ENCODE peak calls at places on chromosomes 12 and 14, in ten cellular contexts. S is aorta; E is A549; B is heart left ventricle; F is gastrocnemius medialis; K is CD8-positive, alpha-beta T cell; V is K562; P is left lung; A is HCT116; Y is right cardiac atrium. U is an unnamed sample.

GRCh38 chr14:71242237-71242748 is 335.0 kb downstream of the PCNX1 start:
- ATAC-seq in S (peak; percentile 76), E (no peak), B (peak; percentile 96), F (peak; percentile 45), K (no peak), V (no peak), P (peak; percentile 48), A (no peak), Y (peak; percentile 91), U (no peak)

GRCh38 chr12:113914806-113915205 is 51.3 kb downstream of the RBM19 start:
- ATAC-seq in S (no peak), E (no peak), B (no peak), F (no peak), K (no peak), V (no peak), P (no peak), A (no peak), Y (no peak), U (no peak)

GRCh38 chr14:104531421-104532190 is 48.0 kb upstream of the C14orf180 start:
- ATAC-seq in S (no peak), E (no peak), B (peak; percentile 80), F (no peak), K (no peak), V (no peak), P (no peak), A (no peak), Y (no peak), U (no peak)

GRCh38 chr12:24919346-24920001 is 29.4 kb downstream of the BCAT1 start:
- ATAC-seq in S (no peak), E (no peak), B (no peak), F (no peak), K (no peak), V (no peak), P (no peak), A (no peak), Y (no peak), U (no peak)

GRCh38 chr12:76984566-76984965 is 80.8 kb downstream of the E2F7 start:
- ATAC-seq in S (no peak), E (no peak), B (no peak), F (no peak), K (no peak), V (no peak), P (no peak), A (no peak), Y (no peak), U (no peak)

GRCh38 chr14:63787995-63788946 is 60.4 kb upstream of the SGPP1 start:
- ATAC-seq in S (peak; percentile 36), E (peak; percentile 24), B (peak; percentile 26), F (no peak), K (no peak), V (no peak), P (no peak), A (no peak), Y (peak; percentile 14), U (no peak)

GRCh38 chr14:75283884-75284563 is 5.4 kb downstream of the FOS start:
- ATAC-seq in S (peak; percentile 29), E (peak; percentile 49), B (no peak), F (no peak), K (peak; percentile 19), V (peak; percentile 85), P (peak; percentile 10), A (no peak), Y (peak; percentile 34), U (peak; percentile 23)

GRCh38 chr12:63991036-63991547 is 146.6 kb downstream of the SRGAP1 start:
- ATAC-seq in S (no peak), E (no peak), B (no peak), F (no peak), K (no peak), V (no peak), P (no peak), A (no peak), Y (no peak), U (no peak)

GRCh38 chr12:68745376-68745903 is 536 bp upstream of the SLC35E3 start:
- ATAC-seq in S (no peak), E (no peak), B (no peak), F (no peak), K (peak; percentile 5), V (peak; percentile 5), P (no peak), A (no peak), Y (peak; percentile 2), U (peak; percentile 4)

DNA sequence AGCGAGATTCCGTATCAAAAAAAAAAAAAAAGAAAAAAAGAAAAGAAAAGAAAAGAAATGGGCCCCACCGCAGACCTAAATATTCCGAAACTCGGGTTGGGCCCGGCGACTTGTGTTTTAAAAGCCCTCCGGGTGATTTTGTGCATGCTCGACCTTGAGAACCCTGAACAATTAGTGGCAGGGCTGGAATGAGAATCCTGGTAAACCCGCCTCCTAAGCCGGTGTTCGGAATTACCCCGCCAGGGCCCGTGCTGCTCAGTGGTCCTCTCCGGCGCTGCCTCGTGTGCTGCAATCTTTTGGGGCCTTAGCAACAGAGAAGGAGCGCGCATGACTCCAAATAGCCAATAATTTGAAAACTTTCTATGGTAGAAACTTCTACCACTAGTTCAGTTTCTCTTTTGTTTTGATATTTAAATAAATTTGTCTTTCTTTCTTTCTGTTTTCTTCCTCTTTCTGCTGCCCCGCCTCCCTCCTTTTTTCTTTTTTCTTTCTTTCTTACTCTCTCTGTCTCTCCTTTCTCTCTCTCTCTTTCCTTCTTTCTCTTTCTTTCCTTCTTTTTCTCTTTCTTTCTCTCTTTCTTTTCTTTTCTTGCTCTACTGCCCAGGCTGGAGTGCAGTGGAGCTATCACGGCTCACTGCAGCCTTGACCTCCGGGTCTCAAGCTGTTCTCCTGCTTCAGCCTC is 1.5 kb upstream of the GALNT6 start:
- ATAC-seq in S (no peak), E (no peak), B (no peak), F (no peak), K (peak; percentile 10), V (no peak), P (no peak), A (peak; percentile 31), Y (no peak), U (no peak)
- H3K27ac ChIP-seq in S (no peak overlapping the region), E (no peak overlapping the region), B (no peak overlapping the region), F (no peak overlapping the region), K (no peak overlapping the region), V (no peak overlapping the region), P (peak overlapping the region; percentile 25), A (no peak overlapping the region), Y (no peak overlapping the region), U (no peak overlapping the region)

GRCh38 chr14:22839159-22839779 is 2.9 kb downstream of the MMP14 start:
- ATAC-seq in S (no peak), E (no peak), B (no peak), F (peak; percentile 8), K (no peak), V (no peak), P (no peak), A (no peak), Y (no peak), U (peak; percentile 51)

GRCh38 chr14:22836301-22837058 is at the start of gene MMP14:
- ATAC-seq in S (peak; percentile 90), E (no peak), B (peak; percentile 82), F (peak; percentile 43), K (no peak), V (no peak), P (peak; percentile 81), A (peak; percentile 64), Y (peak; percentile 87), U (peak; percentile 75)

GRCh38 chr14:22837059-22837749 is 819 bp downstream of the MMP14 start:
- ATAC-seq in S (peak; percentile 66), E (no peak), B (peak; percentile 79), F (no peak), K (no peak), V (no peak), P (peak; percentile 66), A (peak; percentile 62), Y (peak; percentile 80), U (peak; percentile 35)

GRCh38 chr14:22838631-22839041 is 2.3 kb downstream of the MMP14 start:
- ATAC-seq in S (peak; percentile 12), E (no peak), B (peak; percentile 15), F (no peak), K (no peak), V (peak; percentile 12), P (peak; percentile 34), A (no peak), Y (peak; percentile 11), U (peak; percentile 18)

DNA sequence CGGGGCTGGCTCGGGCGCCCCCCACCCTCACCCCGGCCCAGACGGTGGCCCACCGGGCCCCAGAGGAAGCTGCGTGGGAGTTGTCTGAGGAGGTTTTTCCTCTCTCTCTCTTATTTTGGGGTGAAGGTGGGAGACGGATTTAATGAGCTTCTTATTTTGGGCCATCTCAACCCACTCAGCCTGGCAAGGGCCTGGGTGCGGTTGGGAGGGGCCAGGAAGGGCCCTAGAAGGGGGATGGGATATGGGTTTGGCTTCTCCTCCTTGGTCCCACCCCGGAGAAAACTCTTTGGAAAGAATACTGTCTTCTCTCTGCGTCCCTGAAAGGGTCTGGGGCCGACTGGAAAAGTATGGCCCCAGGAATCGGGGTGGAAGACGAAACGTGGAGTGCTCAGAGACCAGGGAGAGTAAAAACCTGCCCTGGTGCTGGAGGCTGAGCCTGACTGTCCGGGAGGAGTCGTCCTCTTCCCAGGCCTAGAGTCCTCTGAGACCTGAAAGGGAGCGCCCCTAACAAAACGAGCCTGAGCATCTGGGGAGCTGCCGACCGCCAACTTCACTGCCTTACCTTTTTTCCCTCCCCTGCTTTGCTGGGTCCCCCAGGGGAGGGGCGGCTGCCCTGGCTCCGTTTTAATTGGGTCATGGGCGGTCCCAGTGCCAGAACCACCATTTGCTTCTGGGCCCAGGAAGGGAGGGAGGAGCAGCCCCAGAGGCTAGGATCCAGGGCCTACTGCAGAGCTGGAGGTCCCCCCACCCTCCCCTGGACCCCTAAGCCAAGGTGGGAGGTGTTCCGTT is 1.6 kb downstream of the MMP14 start:
- ATAC-seq in S (peak; percentile 67), E (no peak), B (peak; percentile 53), F (peak; percentile 39), K (no peak), V (no peak), P (peak; percentile 69), A (peak; percentile 15), Y (peak; percentile 62), U (peak; percentile 78)
- H3K27ac ChIP-seq in S (peak overlapping the region; percentile 99), E (peak overlapping the region; percentile 38), B (peak overlapping the region; percentile 81), F (peak overlapping the region; percentile 84), K (no peak overlapping the region), V (no peak overlapping the region), P (peak overlapping the region; percentile 85), A (peak overlapping the region; percentile 48), Y (peak overlapping the region; percentile 77), U (peak overlapping the region; percentile 96)

DNA sequence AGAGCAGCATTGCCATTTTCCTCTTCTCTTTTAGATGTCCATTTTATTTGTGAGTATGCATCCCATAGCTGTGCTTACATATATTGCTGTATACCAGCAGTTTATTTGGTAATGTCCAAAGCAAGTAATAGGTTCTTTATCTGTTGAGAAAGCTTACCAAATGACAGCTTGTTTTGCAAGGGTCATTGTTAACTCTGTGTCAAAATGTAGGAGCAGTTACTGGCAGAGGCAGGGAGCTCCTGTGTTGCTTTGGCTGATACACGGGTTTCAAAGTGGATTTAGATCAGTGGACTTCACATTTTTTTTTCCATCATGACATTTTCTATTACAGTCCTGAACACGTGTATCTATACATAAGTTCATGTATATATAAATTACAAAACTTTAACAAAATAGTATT is 38.1 kb upstream of the LRTM2 start:
- ATAC-seq in S (no peak), E (no peak), B (no peak), F (no peak), K (no peak), V (no peak), P (no peak), A (no peak), Y (no peak), U (no peak)
- H3K27ac ChIP-seq in S (no peak overlapping the region), E (no peak overlapping the region), B (no peak overlapping the region), F (no peak overlapping the region), K (no peak overlapping the region), V (no peak overlapping the region), P (peak overlapping the region; percentile 4), A (no peak overlapping the region), Y (no peak overlapping the region), U (no peak overlapping the region)

DNA sequence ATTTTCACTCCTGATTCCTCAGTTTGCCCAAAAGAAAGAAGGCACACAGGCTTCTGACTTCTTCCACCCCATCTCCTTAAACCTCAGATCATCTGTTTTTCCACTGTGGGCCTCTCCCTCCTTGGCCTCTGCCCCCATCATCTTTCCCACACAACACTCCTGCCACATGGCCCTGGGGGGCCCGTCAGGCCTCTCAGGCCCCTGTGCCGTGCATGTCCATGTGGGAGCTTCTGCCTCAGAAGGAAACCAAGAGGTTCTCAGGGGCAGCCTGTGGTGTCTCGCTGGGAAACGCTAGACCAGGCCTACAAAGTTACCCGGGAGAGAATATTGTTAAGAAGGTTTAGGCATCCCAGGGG is 8.0 kb downstream of the KLHL33 start:
- ATAC-seq in S (no peak), E (no peak), B (no peak), F (no peak), K (no peak), V (peak; percentile 23), P (no peak), A (no peak), Y (no peak), U (no peak)
- H3K27ac ChIP-seq in S (no peak overlapping the region), E (no peak overlapping the region), B (no peak overlapping the region), F (peak overlapping the region; percentile 33), K (no peak overlapping the region), V (peak overlapping the region; percentile 82), P (peak overlapping the region; percentile 87), A (no peak overlapping the region), Y (no peak overlapping the region), U (no peak overlapping the region)

U was measured in gastroesophageal sphincter.